ENCODE peak calls at places on chromosomes 11 and 22, in ten cellular contexts. E, H, T, U, M, J, O, B, L and W are unnamed samples.

GRCh38 chr22:35305525-35306070 is 5.9 kb downstream of the TOM1 start:
- DNase-seq in E (no peak), H (no peak), T (peak; percentile 25), U (no peak), M (no peak), J (no peak), O (no peak), B (no peak), L (no peak), W (no peak)

GRCh38 chr11:76694664-76695063 is 24.1 kb upstream of the LRRC32 start:
- DNase-seq in E (no peak), H (no peak), T (no peak), U (no peak), M (no peak), J (no peak), O (peak; percentile 91), B (no peak), L (no peak), W (peak; percentile 67)

GRCh38 chr11:3159296-3160190 is 5.6 kb downstream of the OSBPL5 start:
- DNase-seq in E (no peak), H (peak; percentile 9), T (peak; percentile 69), U (peak; percentile 33), M (peak; percentile 3), J (no peak), O (no peak), B (no peak), L (no peak), W (no peak)

GRCh38 chr22:22957090-22957489 is 69.5 kb downstream of the IGLL5 start:
- DNase-seq in E (no peak), H (no peak), T (no peak), U (no peak), M (no peak), J (no peak), O (no peak), B (no peak), L (no peak), W (no peak)

GRCh38 chr11:32094931-32095330 is 4.1 kb downstream of the RCN1 start:
- DNase-seq in E (no peak), H (no peak), T (no peak), U (no peak), M (no peak), J (no peak), O (peak; percentile 42), B (no peak), L (no peak), W (peak; percentile 40)

GRCh38 chr11:72430743-72431570 is 3.4 kb downstream of the CLPB start:
- DNase-seq in E (peak; percentile 78), H (peak; percentile 42), T (no peak), U (peak; percentile 37), M (peak; percentile 35), J (peak; percentile 61), O (peak; percentile 70), B (peak; percentile 25), L (peak; percentile 24), W (peak; percentile 84)

GRCh38 chr11:34052608-34053160 is 1.2 kb downstream of the CAPRIN1 start:
- DNase-seq in E (no peak), H (peak; percentile 40), T (peak; percentile 89), U (no peak), M (peak; percentile 10), J (no peak), O (no peak), B (peak; percentile 31), L (peak; percentile 28), W (peak; percentile 49)

GRCh38 chr11:44427432-44427831 is 117.5 kb upstream of the ALX4 start:
- DNase-seq in E (no peak), H (no peak), T (no peak), U (no peak), M (no peak), J (no peak), O (no peak), B (no peak), L (peak; percentile 17), W (no peak)

GRCh38 chr11:61696602-61697001 is 16.4 kb downstream of the DAGLA start:
- DNase-seq in E (no peak), H (no peak), T (no peak), U (peak; percentile 17), M (no peak), J (no peak), O (no peak), B (no peak), L (no peak), W (no peak)

GRCh38 chr11:126646701-126647209 is 291.3 kb downstream of the ST3GAL4 start:
- DNase-seq in E (no peak), H (no peak), T (no peak), U (no peak), M (no peak), J (no peak), O (peak; percentile 38), B (no peak), L (no peak), W (peak; percentile 56)

GRCh38 chr22:49481651-49482399 is 345.8 kb downstream of the BRD1 start:
- DNase-seq in E (no peak), H (peak; percentile 44), T (no peak), U (no peak), M (no peak), J (no peak), O (no peak), B (no peak), L (no peak), W (no peak)

GRCh38 chr11:59106363-59107336 is at the start of gene FAM111B:
- DNase-seq in E (peak; percentile 98), H (peak; percentile 99), T (peak; percentile 86), U (peak; percentile 92), M (peak; percentile 90), J (peak; percentile 97), O (peak; percentile 93), B (no peak), L (peak; percentile 51), W (peak; percentile 84)

GRCh38 chr11:101397941-101398340 is 185.9 kb downstream of the TRPC6 start:
- DNase-seq in E (no peak), H (no peak), T (no peak), U (no peak), M (no peak), J (no peak), O (peak; percentile 43), B (no peak), L (no peak), W (no peak)

GRCh38 chr11:44010789-44011251 is 37.0 kb upstream of the ACCSL start:
- DNase-seq in E (no peak), H (no peak), T (no peak), U (no peak), M (no peak), J (no peak), O (peak; percentile 41), B (no peak), L (no peak), W (no peak)

GRCh38 chr11:86931965-86932332 is 23.2 kb downstream of the FZD4 start:
- DNase-seq in E (no peak), H (peak; percentile 26), T (no peak), U (peak; percentile 73), M (peak; percentile 1), J (no peak), O (peak; percentile 75), B (no peak), L (no peak), W (peak; percentile 36)

GRCh38 chr11:106815209-106815608 is 203.1 kb downstream of the GUCY1A2 start:
- DNase-seq in E (no peak), H (no peak), T (no peak), U (no peak), M (no peak), J (no peak), O (no peak), B (no peak), L (no peak), W (no peak)